ENCODE peak calls at places on chromosomes 13 and 19, in six cellular contexts. J is glutamatergic neuron, D is kidney tubule cell, Y is ovary, K is NB4, R is GM03348. U is an unnamed sample.

GRCh38 chr19:12095111-12095790 is 30.7 kb downstream of the ZNF844 start:
- DNase-seq in R (peak; percentile 39), D (peak; percentile 27), Y (no peak), J (no peak), K (peak; percentile 44), U (no peak)

GRCh38 chr19:34256835-34257558 is 2.6 kb downstream of the GARRE1 start:
- DNase-seq in D (no peak), K (no peak), Y (no peak), R (peak; percentile 47), J (no peak), U (no peak)

GRCh38 chr13:40406405-40407138 is 259.9 kb downstream of the FOXO1 start:
- DNase-seq in J (no peak), K (no peak), D (peak; percentile 64), R (peak; percentile 58), Y (no peak), U (no peak)

GRCh38 chr19:8148410-8149231 is 771 bp downstream of the FBN3 start:
- DNase-seq in Y (no peak), J (peak; percentile 57), D (no peak), K (no peak), R (no peak), U (no peak)

GRCh38 chr19:1224047-1224825 is 13.6 kb downstream of the CBARP start:
- DNase-seq in Y (no peak), J (no peak), K (no peak), R (no peak), D (no peak), U (no peak)

GRCh38 chr13:114107686-114108081 is 24.7 kb downstream of the RASA3 start:
- DNase-seq in D (no peak), R (peak; percentile 52), Y (no peak), K (no peak), J (no peak), U (no peak)

GRCh38 chr19:52142001-52142595 is 2.4 kb upstream of the ZNF616 start:
- DNase-seq in Y (no peak), J (no peak), D (no peak), R (no peak), K (no peak), U (no peak)

GRCh38 chr19:29569038-29569911 is 36.8 kb upstream of the POP4 start:
- DNase-seq in Y (no peak), K (no peak), J (no peak), D (no peak), R (no peak), U (no peak)

GRCh38 chr19:51123381-51124186 is 1.1 kb upstream of the SIGLEC9 start:
- DNase-seq in J (no peak), R (no peak), K (peak; percentile 85), D (no peak), Y (no peak), U (peak; percentile 51)

GRCh38 chr19:19538077-19538764 is at the start of gene CILP2:
- DNase-seq in J (peak; percentile 87), Y (peak; percentile 65), K (no peak), D (no peak), R (peak; percentile 84), U (no peak)

GRCh38 chr13:42279080-42279479 is 7.1 kb downstream of the AKAP11 start:
- DNase-seq in K (peak; percentile 47), R (no peak), J (no peak), D (no peak), Y (no peak), U (peak; percentile 19)

GRCh38 chr19:6260912-6261636 is 18.7 kb downstream of the MLLT1 start:
- DNase-seq in J (peak; percentile 67), K (peak; percentile 26), Y (no peak), D (peak; percentile 15), R (peak; percentile 49), U (peak; percentile 37)